ENCODE peak calls at places on chromosomes 7 and 10, in eight cellular contexts. E, Z, H, U, W, X, V and D are unnamed samples.

GRCh38 chr7:82247814-82248433 is 195.7 kb downstream of the CACNA2D1 start:
- DNase-seq in H (no peak), U (no peak), V (no peak), Z (no peak), E (no peak), W (no peak), X (no peak), D (no peak)

GRCh38 chr7:34011711-34012110 is 106.4 kb downstream of the BMPER start:
- DNase-seq in Z (no peak), E (no peak), V (no peak), H (no peak), W (no peak), X (no peak), U (no peak), D (no peak)

GRCh38 chr7:38367301-38367700 is 93.9 kb upstream of the TARP start:
- DNase-seq in W (no peak), E (no peak), X (no peak), H (no peak), Z (no peak), V (no peak), U (no peak), D (peak)

GRCh38 chr10:88244781-88245350 is 338.3 kb downstream of the RNLS start:
- DNase-seq in U (no peak), E (no peak), X (no peak), V (no peak), H (no peak), Z (no peak), W (no peak), D (no peak)

GRCh38 chr7:30308392-30308791 is 24.0 kb downstream of the ZNRF2 start:
- DNase-seq in Z (no peak), E (no peak), U (no peak), V (no peak), W (no peak), H (no peak), X (no peak), D (peak)

GRCh38 chr10:114767589-114768393 is 53.8 kb upstream of the FHIP2A start:
- DNase-seq in U (no peak), W (no peak), E (peak), H (peak), X (no peak), V (no peak), Z (peak), D (peak)

GRCh38 chr10:124057580-124057979 is 35.8 kb downstream of the CHST15 start:
- DNase-seq in Z (no peak), H (no peak), X (no peak), E (no peak), U (no peak), V (no peak), W (no peak), D (no peak)

GRCh38 chr10:121303273-121303890 is 294.9 kb downstream of the FGFR2 start:
- DNase-seq in U (no peak), W (no peak), H (no peak), Z (no peak), V (no peak), E (no peak), X (no peak), D (no peak)

GRCh38 chr10:91103384-91104184 is 116.9 kb upstream of the PCGF5 start:
- DNase-seq in U (no peak), H (no peak), Z (peak), E (no peak), W (no peak), V (no peak), X (no peak), D (no peak)

GRCh38 chr7:34672430-34672829 is 14.4 kb downstream of the NPSR1 start:
- DNase-seq in V (no peak), W (no peak), H (no peak), U (no peak), X (no peak), Z (no peak), E (no peak), D (no peak)

GRCh38 chr10:89389254-89389653 is 3.2 kb upstream of the IFIT1 start:
- DNase-seq in E (no peak), H (no peak), V (peak), Z (no peak), X (no peak), U (no peak), W (no peak), D (no peak)

GRCh38 chr7:50141854-50142253 is 48.8 kb upstream of the ZPBP start:
- DNase-seq in E (no peak), V (no peak), W (no peak), H (no peak), X (no peak), Z (no peak), U (no peak), D (no peak)